ENCODE peak calls at places on chromosome 11, in five cellular contexts. Z is T-cell; I is NB4; F is nephron progenitor cell; Q is stimulated activated CD8-positive, alpha-beta memory T cell treated with anti-CD3 and anti-CD28 coated beads, Interleukin-4, amount 100 ng/mL, for 24 hours. W is an unnamed sample.

GRCh38 chr11:1153951-1154487 is 3.7 kb upstream of the MUC5AC start:
- DNase-seq in Z (no peak), I (peak; percentile 52), F (no peak), Q (no peak), W (peak; percentile 81)

GRCh38 chr11:82365351-82365750 is 368.3 kb downstream of the FAM181B start:
- DNase-seq in Z (no peak), I (no peak), F (no peak), Q (no peak), W (no peak)

GRCh38 chr11:76644591-76644990 is 26.0 kb downstream of the LRRC32 start:
- DNase-seq in Z (no peak), I (no peak), F (no peak), Q (no peak), W (no peak)

GRCh38 chr11:2759228-2760195 is 59.7 kb upstream of the KCNQ1OT1 start:
- DNase-seq in Z (no peak), I (no peak), F (no peak), Q (no peak), W (no peak)

GRCh38 chr11:64356498-64357411 is 2.2 kb upstream of the RPS6KA4 start:
- DNase-seq in Z (no peak), I (peak; percentile 80), F (peak; percentile 74), Q (no peak), W (peak; percentile 43)

GRCh38 chr11:85595285-85595884 is 31.8 kb downstream of the DLG2 start:
- DNase-seq in Z (no peak), I (peak; percentile 68), F (no peak), Q (no peak), W (peak; percentile 62)

GRCh38 chr11:58513747-58514367 is 6.0 kb upstream of the OR5B21 start:
- DNase-seq in Z (no peak), I (peak; percentile 69), F (peak; percentile 47), Q (no peak), W (peak; percentile 68)

GRCh38 chr11:106156290-106156937 is 79.0 kb downstream of the AASDHPPT start:
- DNase-seq in Z (no peak), I (peak; percentile 54), F (peak; percentile 8), Q (no peak), W (peak; percentile 95)

GRCh38 chr11:101620026-101620425 is 36.2 kb upstream of the TRPC6 start:
- DNase-seq in Z (no peak), I (no peak), F (no peak), Q (no peak), W (no peak)

GRCh38 chr11:12502950-12503579 is 125.7 kb downstream of the PARVA start:
- DNase-seq in Z (no peak), I (no peak), F (no peak), Q (no peak), W (peak; percentile 55)

GRCh38 chr11:33160147-33160546 is 1.1 kb downstream of the CSTF3 start:
- DNase-seq in Z (no peak), I (peak; percentile 56), F (no peak), Q (no peak), W (peak; percentile 62)

GRCh38 chr11:93476796-93477195 is 66.4 kb downstream of the SMCO4 start:
- DNase-seq in Z (no peak), I (no peak), F (no peak), Q (no peak), W (peak; percentile 76)

GRCh38 chr11:86692317-86692716 is 19.9 kb upstream of the ME3 start:
- DNase-seq in Z (no peak), I (no peak), F (no peak), Q (no peak), W (no peak)

GRCh38 chr11:63510360-63511130 is 4.7 kb downstream of the LGALS12 start:
- DNase-seq in Z (no peak), I (no peak), F (no peak), Q (no peak), W (peak; percentile 83)

GRCh38 chr11:88378422-88379066 is 41.0 kb upstream of the CTSC start:
- DNase-seq in Z (no peak), I (no peak), F (no peak), Q (no peak), W (peak; percentile 18)

GRCh38 chr11:114891911-114892310 is 213.6 kb downstream of the NXPE2 start:
- DNase-seq in Z (no peak), I (no peak), F (no peak), Q (no peak), W (no peak)

GRCh38 chr11:73576226-73576625 is 21.7 kb downstream of the FAM168A start:
- DNase-seq in Z (no peak), I (no peak), F (no peak), Q (no peak), W (no peak)

GRCh38 chr11:1283091-1283511 is 26.3 kb downstream of the TOLLIP start:
- DNase-seq in Z (no peak), I (no peak), F (no peak), Q (no peak), W (no peak)

GRCh38 chr11:13098890-13099289 is 89.8 kb downstream of the RASSF10 start:
- DNase-seq in Z (no peak), I (no peak), F (no peak), Q (no peak), W (no peak)

GRCh38 chr11:122595246-122595645 is 60.3 kb upstream of the UBASH3B start:
- DNase-seq in Z (no peak), I (no peak), F (no peak), Q (no peak), W (no peak)

GRCh38 chr11:96072592-96072991 is 148.7 kb upstream of the MTMR2 start:
- DNase-seq in Z (no peak), I (no peak), F (no peak), Q (no peak), W (no peak)

GRCh38 chr11:129279326-129280026 is 87.4 kb upstream of the ARHGAP32 start:
- DNase-seq in Z (peak; percentile 72), I (peak; percentile 72), F (peak; percentile 88), Q (peak; percentile 55), W (peak; percentile 72)

GRCh38 chr11:77084581-77085191 is 17.9 kb downstream of the CAPN5 start:
- DNase-seq in Z (no peak), I (no peak), F (no peak), Q (no peak), W (no peak)

GRCh38 chr11:100981196-100981824 is 148.3 kb downstream of the PGR start:
- DNase-seq in Z (no peak), I (no peak), F (no peak), Q (no peak), W (no peak)

GRCh38 chr11:76077575-76078150 is 128.6 kb downstream of the WNT11 start:
- DNase-seq in Z (no peak), I (peak; percentile 60), F (no peak), Q (no peak), W (peak; percentile 13)

GRCh38 chr11:62141111-62142042 is 17.6 kb downstream of the INCENP start:
- DNase-seq in Z (no peak), I (no peak), F (no peak), Q (no peak), W (no peak)

GRCh38 chr11:34679681-34680080 is 58.8 kb downstream of the EHF start:
- DNase-seq in Z (no peak), I (no peak), F (no peak), Q (no peak), W (no peak)

GRCh38 chr11:124872280-124872679 is 7.0 kb downstream of the ROBO3 start:
- DNase-seq in Z (no peak), I (no peak), F (no peak), Q (no peak), W (no peak)

GRCh38 chr11:6682591-6682935 is 577 bp downstream of the MRPL17 start:
- DNase-seq in Z (no peak), I (peak; percentile 50), F (no peak), Q (no peak), W (no peak)

GRCh38 chr11:46918087-46918751 is at the start of gene LRP4:
- DNase-seq in Z (no peak), I (peak; percentile 57), F (peak; percentile 86), Q (peak; percentile 30), W (peak; percentile 33)

GRCh38 chr11:99535819-99536218 is 515.1 kb downstream of the CNTN5 start:
- DNase-seq in Z (no peak), I (no peak), F (no peak), Q (no peak), W (no peak)

GRCh38 chr11:64007629-64008282 is 21.5 kb downstream of the OTUB1 start:
- DNase-seq in Z (no peak), I (no peak), F (peak; percentile 73), Q (no peak), W (peak; percentile 65)

GRCh38 chr11:9777525-9777924 is 113.6 kb downstream of the SWAP70 start:
- DNase-seq in Z (no peak), I (no peak), F (no peak), Q (no peak), W (no peak)

GRCh38 chr11:6365659-6366058 is 24.6 kb upstream of the SMPD1 start:
- DNase-seq in Z (no peak), I (no peak), F (no peak), Q (no peak), W (no peak)

GRCh38 chr11:104352036-104352435 is 188.1 kb upstream of the PDGFD start:
- DNase-seq in Z (no peak), I (no peak), F (no peak), Q (no peak), W (no peak)

GRCh38 chr11:44609028-44609782 is 43.7 kb downstream of the CD82 start:
- DNase-seq in Z (peak; percentile 16), I (peak; percentile 58), F (no peak), Q (no peak), W (no peak)